ENCODE peak calls at places on chromosomes 7 and 10, in six cellular contexts. N is breast epithelium, C is sigmoid colon, Q is adrenal gland, B is tibial nerve, X is uterus. M is an unnamed sample. For H3K36me3, the result is how much of the 10 kb centered on the place peaks cover.

GRCh38 chr10:28909875-28910274 is 232.6 kb downstream of the BAMBI start:
- DNase-seq in X (no peak), N (no peak), C (no peak), Q (no peak), B (no peak), M (no peak)

GRCh38 chr10:89312973-89313372 is 11.1 kb downstream of the IFIT2 start:
- DNase-seq in X (no peak), N (no peak), C (no peak), Q (no peak), B (no peak), M (no peak)

GRCh38 chr7:19754521-19755116 is 18.8 kb downstream of the TMEM196 start:
- DNase-seq in N (no peak), Q (no peak), C (no peak), B (no peak), X (no peak), M (no peak)

GRCh38 chr7:144738708-144739314 is 97.0 kb downstream of the TPK1 start:
- DNase-seq in C (no peak), Q (no peak), X (no peak), B (no peak), N (no peak), M (no peak)

GRCh38 chr7:102077081-102077480 is 209.6 kb upstream of the SH2B2 start:
- DNase-seq in B (no peak), N (no peak), C (no peak), X (no peak), Q (peak), M (no peak)

GRCh38 chr7:112723416-112723815 is 66.8 kb downstream of the TMEM168 start:
- DNase-seq in C (no peak), N (no peak), B (no peak), Q (no peak), X (no peak), M (no peak)

GRCh38 chr7:6619961-6620360 is 4.6 kb downstream of the ZNF853 start:
- DNase-seq in C (no peak), Q (no peak), X (no peak), N (no peak), B (no peak), M (no peak)

GRCh38 chr10:37812290-37812689 is 45.1 kb downstream of the ZNF248 start:
- DNase-seq in Q (no peak), B (no peak), X (no peak), C (no peak), N (no peak), M (no peak)

GRCh38 chr7:8436965-8437364 is 3.6 kb downstream of the NXPH1 start:
- DNase-seq in B (no peak), X (no peak), Q (peak), C (no peak), N (no peak), M (no peak)

GRCh38 chr10:17989908-17990767 is 38.4 kb downstream of the SLC39A12 start:
- DNase-seq in B (no peak), X (no peak), Q (no peak), N (no peak), C (no peak), M (no peak)

GRCh38 chr7:29853775-29854174 is 47.5 kb downstream of the WIPF3 start:
- DNase-seq in B (no peak), N (no peak), X (no peak), C (no peak), Q (no peak), M (no peak)

GRCh38 chr10:124530816-124531215 is 69.2 kb downstream of the LHPP start:
- DNase-seq in C (no peak), X (no peak), B (no peak), Q (no peak), N (no peak), M (no peak)

GRCh38 chr10:122513053-122513452 is 47.5 kb upstream of the DMBT1 start:
- DNase-seq in X (no peak), N (no peak), C (no peak), Q (no peak), B (no peak), M (no peak)

GRCh38 chr10:7117806-7118674 is 292.8 kb downstream of the SFMBT2 start:
- DNase-seq in X (no peak), B (no peak), Q (no peak), C (no peak), N (no peak), M (no peak)

GRCh38 chr10:103067951-103068350 is 125.1 kb downstream of the NT5C2 start:
- DNase-seq in B (no peak), N (no peak), C (no peak), Q (no peak), X (no peak), M (no peak)

GRCh38 chr10:60536529-60537114 is 146.9 kb upstream of the ANK3 start:
- DNase-seq in X (no peak), C (no peak), B (no peak), Q (no peak), N (no peak), M (no peak)

GRCh38 chr10:126331101-126331500 is 57.2 kb downstream of the ADAM12 start:
- DNase-seq in X (no peak), N (no peak), Q (no peak), B (no peak), C (no peak), M (no peak)

GRCh38 chr7:75623390-75624133 is 115.2 kb downstream of the HIP1 start:
- DNase-seq in X (no peak), Q (no peak), C (no peak), N (no peak), B (no peak), M (no peak)

GRCh38 chr7:134750083-134751062 is 29.1 kb upstream of the CALD1 start:
- DNase-seq in B (peak), C (no peak), X (peak), Q (peak), N (no peak), M (peak)

GRCh38 chr7:106037489-106038176 is 74.5 kb downstream of the SYPL1 start:
- DNase-seq in X (no peak), Q (no peak), C (peak), N (no peak), B (no peak), M (peak)

GRCh38 chr7:31096198-31096881 is 44.2 kb downstream of the ADCYAP1R1 start:
- DNase-seq in X (no peak), N (no peak), C (peak), Q (peak), B (no peak), M (no peak)

GRCh38 chr7:134660242-134660785 is 13.7 kb downstream of the BPGM start:
- DNase-seq in C (no peak), X (no peak), Q (no peak), N (no peak), B (no peak), M (no peak)

GRCh38 chr10:69994262-69994661 is 58.4 kb upstream of the MACROH2A2 start:
- DNase-seq in Q (peak), C (no peak), X (peak), N (no peak), B (no peak), M (peak)

GRCh38 chr7:36763084-36763807 is 39.0 kb upstream of the AOAH start:
- DNase-seq in N (no peak), Q (no peak), B (no peak), X (no peak), C (no peak), M (no peak)

GRCh38 chr7:107312418-107312817 is 143.6 kb downstream of the HBP1 start:
- DNase-seq in Q (no peak), C (no peak), B (no peak), N (no peak), X (no peak), M (no peak)

GRCh38 chr7:50264908-50265307 is 39.6 kb upstream of the IKZF1 start:
- DNase-seq in Q (no peak), N (no peak), X (no peak), C (no peak), B (no peak), M (no peak)

GRCh38 chr7:143238289-143238995 is 16.6 kb downstream of the TAS2R40 start:
- DNase-seq in Q (no peak), X (no peak), N (no peak), B (no peak), C (no peak), M (no peak)

GRCh38 chr10:98321203-98321780 is 53.3 kb upstream of the LOXL4 start:
- DNase-seq in N (no peak), B (no peak), X (no peak), Q (no peak), C (no peak), M (no peak)

GRCh38 chr10:103572597-103573321 is 79.3 kb downstream of the NEURL1 start:
- DNase-seq in B (no peak), C (no peak), N (no peak), Q (no peak), X (no peak), M (no peak)

GRCh38 chr10:112631501-112632410 is 184.7 kb downstream of the VTI1A start:
- DNase-seq in N (no peak), Q (no peak), C (no peak), X (no peak), B (no peak), M (no peak)

GRCh38 chr7:130276796-130277762 is 10.4 kb downstream of the CPA2 start:
- DNase-seq in Q (no peak), B (no peak), X (no peak), N (no peak), C (no peak), M (no peak)

GRCh38 chr7:115779561-115779960 is 251.0 kb downstream of the TFEC start:
- DNase-seq in B (no peak), N (no peak), C (no peak), Q (no peak), X (no peak), M (no peak)

GRCh38 chr7:105277341-105277740 is 111.4 kb downstream of the SRPK2 start:
- DNase-seq in Q (no peak), X (no peak), C (no peak), N (no peak), B (no peak), M (no peak)

GRCh38 chr10:88989824-88990527 is 622 bp upstream of the FAS start:
- DNase-seq in B (no peak), C (peak), X (peak), Q (peak), N (no peak), M (no peak)

GRCh38 chr7:48088559-48089414 is at the start of gene UPP1:
- DNase-seq in X (peak), N (peak), Q (peak), B (peak), C (peak), M (peak)
- TF ChIP-seq POLR2A in X (peak), N (no peak), Q (peak), B (peak), C (peak), M (no peak)

GRCh38 chr7:99002827-99003212 is 124.5 kb downstream of the TRRAP start:
- DNase-seq in X (no peak), C (no peak), N (no peak), Q (no peak), B (no peak), M (no peak)

GRCh38 chr7:99003419-99003818 is 125.1 kb downstream of the TRRAP start:
- DNase-seq in N (peak), C (no peak), B (no peak), X (no peak), Q (peak), M (no peak)

GRCh38 chr7:99005776-99006175 is 127.4 kb downstream of the TRRAP start:
- DNase-seq in B (no peak), N (peak), C (no peak), Q (peak), X (no peak), M (no peak)

GRCh38 chr7:99004781-99005500 is 126.6 kb downstream of the TRRAP start:
- DNase-seq in N (no peak), X (no peak), B (no peak), C (no peak), Q (peak), M (no peak)

DNA sequence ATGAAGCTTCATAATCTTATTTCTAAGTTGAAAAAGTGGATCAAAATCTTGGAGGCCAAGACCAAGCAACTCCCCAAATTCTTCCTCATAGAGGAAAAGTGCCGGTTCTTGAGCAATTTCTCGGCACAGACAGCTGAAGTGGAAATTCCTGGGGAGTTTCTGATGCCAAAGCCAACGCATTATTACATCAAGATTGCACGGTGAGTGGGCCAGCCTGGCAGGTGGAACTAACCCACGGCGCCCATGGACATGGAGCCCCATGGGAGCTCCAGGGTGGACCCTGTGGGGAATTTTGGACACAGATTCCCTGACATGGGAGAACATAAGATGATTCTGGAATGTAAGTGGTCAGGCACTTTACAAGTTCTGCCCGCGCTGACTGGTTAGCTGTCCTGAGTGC is 125.9 kb downstream of the TRRAP start:
- DNase-seq in Q (peak), B (no peak), N (peak), X (no peak), C (no peak), M (no peak)
- H3K36me3 ChIP-seq in Q (under half), B (half or more), N (under half), X (under half), C (under half), M (half or more)

GRCh38 chr7:150754950-150755349 is 17.7 kb downstream of the GIMAP5 start:
- DNase-seq in C (no peak), N (no peak), X (no peak), B (no peak), Q (no peak), M (no peak)
- H3K27ac ChIP-seq in C (no peak), N (no peak), X (no peak), B (no peak), Q (no peak), M (peak)

GRCh38 chr10:24041030-24041429 is 167.9 kb upstream of the KIAA1217 start:
- DNase-seq in X (no peak), C (no peak), B (no peak), Q (no peak), N (no peak), M (no peak)
- TF ChIP-seq POLR2A in X (no peak), C (no peak), B (no peak), Q (no peak), N (no peak), M (no peak)

M was measured in heart left ventricle.